ENCODE peak calls at places on chromosomes 13 and 19, in ten cellular contexts. B, G, O, D, M, N, J, L, Q and U are unnamed samples.

GRCh38 chr19:17762505-17763229 is 11.4 kb downstream of the FCHO1 start:
- DNase-seq in B (no peak), G (peak), O (no peak), D (peak), M (peak), N (peak), J (no peak), L (peak), Q (no peak), U (no peak)

GRCh38 chr13:29472317-29472961 is 123.0 kb downstream of the SLC7A1 start:
- DNase-seq in B (no peak), G (peak), O (no peak), D (peak), M (peak), N (peak), J (no peak), L (peak), Q (no peak), U (no peak)

GRCh38 chr13:44842158-44842557 is 147.1 kb downstream of the NUFIP1 start:
- DNase-seq in B (no peak), G (no peak), O (no peak), D (peak), M (no peak), N (peak), J (no peak), L (peak), Q (no peak), U (no peak)

GRCh38 chr13:95481051-95481775 is 71.3 kb upstream of the CLDN10 start:
- DNase-seq in B (no peak), G (no peak), O (no peak), D (no peak), M (no peak), N (peak), J (no peak), L (peak), Q (no peak), U (no peak)

GRCh38 chr19:15562861-15563260 is 52.2 kb upstream of the CYP4F8 start:
- DNase-seq in B (no peak), G (no peak), O (no peak), D (no peak), M (no peak), N (peak), J (no peak), L (peak), Q (peak), U (no peak)

GRCh38 chr13:90884066-90884465 is 463.4 kb upstream of the MIR17HG start:
- DNase-seq in B (no peak), G (no peak), O (no peak), D (no peak), M (no peak), N (no peak), J (no peak), L (no peak), Q (no peak), U (no peak)

GRCh38 chr19:40576181-40576584 is 490 bp upstream of the SHKBP1 start:
- DNase-seq in B (no peak), G (no peak), O (no peak), D (no peak), M (no peak), N (no peak), J (no peak), L (no peak), Q (no peak), U (no peak)

GRCh38 chr13:28680541-28680940 is 21.6 kb downstream of the POMP start:
- DNase-seq in B (no peak), G (no peak), O (no peak), D (no peak), M (no peak), N (no peak), J (no peak), L (no peak), Q (no peak), U (no peak)

GRCh38 chr19:19447536-19448237 is 42.2 kb downstream of the GATAD2A start:
- DNase-seq in B (no peak), G (no peak), O (no peak), D (no peak), M (no peak), N (peak), J (no peak), L (no peak), Q (no peak), U (no peak)

GRCh38 chr13:104740616-104741222 is 1674.5 kb upstream of the SLC10A2 start:
- DNase-seq in B (no peak), G (no peak), O (no peak), D (no peak), M (no peak), N (no peak), J (peak), L (no peak), Q (no peak), U (no peak)

GRCh38 chr19:18519962-18520847 is 1.7 kb downstream of the ELL start:
- DNase-seq in B (no peak), G (peak), O (peak), D (peak), M (peak), N (peak), J (peak), L (peak), Q (peak), U (peak)

GRCh38 chr19:3397266-3398022 is 31.1 kb downstream of the NFIC start:
- DNase-seq in B (peak), G (peak), O (no peak), D (no peak), M (no peak), N (peak), J (no peak), L (no peak), Q (peak), U (peak)

GRCh38 chr19:4909172-4909896 is at the start of gene UHRF1:
- DNase-seq in B (no peak), G (peak), O (no peak), D (no peak), M (no peak), N (peak), J (no peak), L (peak), Q (no peak), U (no peak)

GRCh38 chr13:31119966-31120733 is 41.6 kb downstream of the HSPH1 start:
- DNase-seq in B (no peak), G (no peak), O (peak), D (no peak), M (no peak), N (no peak), J (no peak), L (no peak), Q (no peak), U (no peak)

GRCh38 chr13:103876571-103876970 is 810.4 kb upstream of the SLC10A2 start:
- DNase-seq in B (no peak), G (no peak), O (no peak), D (peak), M (no peak), N (peak), J (no peak), L (no peak), Q (no peak), U (no peak)

GRCh38 chr19:30717381-30717780 is 345.2 kb downstream of the ZNF536 start:
- DNase-seq in B (no peak), G (no peak), O (no peak), D (no peak), M (no peak), N (no peak), J (no peak), L (no peak), Q (no peak), U (no peak)

GRCh38 chr19:12841094-12841493 is 2.8 kb downstream of the MAST1 start:
- DNase-seq in B (peak), G (no peak), O (no peak), D (no peak), M (no peak), N (peak), J (no peak), L (no peak), Q (no peak), U (no peak)

GRCh38 chr19:41537789-41538188 is 38.2 kb upstream of the CEACAM21 start:
- DNase-seq in B (no peak), G (no peak), O (no peak), D (no peak), M (no peak), N (peak), J (no peak), L (peak), Q (no peak), U (no peak)

GRCh38 chr13:27020415-27020814 is 151.2 kb downstream of the USP12 start:
- DNase-seq in B (no peak), G (no peak), O (no peak), D (no peak), M (no peak), N (no peak), J (no peak), L (no peak), Q (no peak), U (no peak)

GRCh38 chr19:47104678-47105077 is 8.9 kb downstream of the ZC3H4 start:
- DNase-seq in B (no peak), G (no peak), O (no peak), D (no peak), M (no peak), N (no peak), J (no peak), L (no peak), Q (no peak), U (no peak)

GRCh38 chr19:47107953-47108746 is 5.4 kb downstream of the ZC3H4 start:
- DNase-seq in B (no peak), G (no peak), O (no peak), D (peak), M (no peak), N (peak), J (no peak), L (peak), Q (no peak), U (no peak)

GRCh38 chr19:47107201-47107952 is 6.2 kb downstream of the ZC3H4 start:
- DNase-seq in B (no peak), G (no peak), O (no peak), D (peak), M (no peak), N (peak), J (no peak), L (peak), Q (no peak), U (no peak)

GRCh38 chr19:47106819-47107200 is 6.8 kb downstream of the ZC3H4 start:
- DNase-seq in B (no peak), G (no peak), O (no peak), D (peak), M (no peak), N (peak), J (no peak), L (no peak), Q (no peak), U (no peak)

GRCh38 chr19:47105874-47106273 is 7.7 kb downstream of the ZC3H4 start:
- DNase-seq in B (no peak), G (no peak), O (no peak), D (no peak), M (no peak), N (no peak), J (no peak), L (no peak), Q (no peak), U (no peak)
- H3K27ac ChIP-seq in B (no peak), G (peak), O (peak), D (no peak), M (peak), N (peak), J (peak), L (no peak), Q (peak), U (peak)

GRCh38 chr19:38843175-38843758 is 6.5 kb downstream of the HNRNPL start:
- DNase-seq in B (no peak), G (no peak), O (no peak), D (no peak), M (peak), N (no peak), J (no peak), L (no peak), Q (no peak), U (no peak)
- H3K27ac ChIP-seq in B (no peak), G (peak), O (no peak), D (no peak), M (no peak), N (no peak), J (no peak), L (no peak), Q (peak), U (no peak)

GRCh38 chr19:1871140-1871597 is 7.8 kb upstream of the KLF16 start:
- DNase-seq in B (no peak), G (no peak), O (no peak), D (no peak), M (no peak), N (no peak), J (no peak), L (no peak), Q (no peak), U (no peak)
- H3K27ac ChIP-seq in B (no peak), G (no peak), O (no peak), D (no peak), M (no peak), N (no peak), J (no peak), L (no peak), Q (no peak), U (peak)

GRCh38 chr13:113202912-113203311 is 5.6 kb downstream of the PCID2 start:
- DNase-seq in B (no peak), G (no peak), O (no peak), D (no peak), M (no peak), N (peak), J (no peak), L (no peak), Q (no peak), U (no peak)

GRCh38 chr13:113192902-113193301 is 15.6 kb downstream of the PCID2 start:
- DNase-seq in B (no peak), G (no peak), O (no peak), D (peak), M (no peak), N (peak), J (no peak), L (peak), Q (no peak), U (no peak)

GRCh38 chr13:113192279-113192678 is 16.2 kb downstream of the PCID2 start:
- DNase-seq in B (no peak), G (no peak), O (no peak), D (no peak), M (no peak), N (no peak), J (no peak), L (no peak), Q (no peak), U (no peak)

GRCh38 chr13:113195360-113195759 is 13.1 kb downstream of the PCID2 start:
- DNase-seq in B (no peak), G (no peak), O (no peak), D (no peak), M (no peak), N (no peak), J (no peak), L (no peak), Q (no peak), U (no peak)

DNA sequence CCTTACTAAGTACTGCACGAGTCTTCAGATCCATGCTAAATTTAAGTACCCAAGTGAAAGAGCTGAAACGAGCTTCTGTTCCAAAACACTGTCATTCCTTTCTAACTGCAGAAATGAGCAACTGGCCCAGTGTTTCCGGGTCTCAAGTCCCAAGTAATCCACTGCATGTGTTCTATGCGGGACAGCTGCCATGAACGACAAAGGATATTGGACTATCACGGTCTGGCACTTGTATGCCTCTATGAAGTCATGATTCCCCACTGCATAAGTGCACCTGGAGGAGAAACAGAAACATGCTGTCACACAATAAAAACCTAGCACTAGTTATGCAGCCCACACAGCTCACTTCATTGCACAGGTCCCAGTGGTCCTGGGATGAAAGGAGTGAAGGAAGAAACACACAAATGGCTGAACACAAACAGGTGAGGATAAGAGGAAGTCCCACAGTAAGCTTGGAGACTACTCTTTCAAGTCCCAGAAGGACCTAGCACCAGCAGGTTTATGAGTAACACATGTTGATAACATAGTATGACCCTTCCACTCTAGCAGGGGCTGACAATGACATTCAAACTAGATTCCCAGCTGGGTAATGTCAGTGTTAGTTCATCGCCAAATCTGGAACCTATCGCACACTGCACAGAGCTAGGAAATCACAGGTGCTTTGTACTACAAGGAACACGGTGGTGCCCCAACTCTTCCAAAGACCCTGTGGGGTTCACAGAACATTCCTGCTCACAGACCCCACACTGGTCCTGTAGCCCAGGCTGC is 11.3 kb downstream of the PCID2 start:
- DNase-seq in B (no peak), G (no peak), O (no peak), D (no peak), M (no peak), N (no peak), J (no peak), L (no peak), Q (no peak), U (no peak)
- H3K27ac ChIP-seq in B (no peak), G (no peak), O (no peak), D (no peak), M (no peak), N (no peak), J (no peak), L (no peak), Q (no peak), U (peak)

DNA sequence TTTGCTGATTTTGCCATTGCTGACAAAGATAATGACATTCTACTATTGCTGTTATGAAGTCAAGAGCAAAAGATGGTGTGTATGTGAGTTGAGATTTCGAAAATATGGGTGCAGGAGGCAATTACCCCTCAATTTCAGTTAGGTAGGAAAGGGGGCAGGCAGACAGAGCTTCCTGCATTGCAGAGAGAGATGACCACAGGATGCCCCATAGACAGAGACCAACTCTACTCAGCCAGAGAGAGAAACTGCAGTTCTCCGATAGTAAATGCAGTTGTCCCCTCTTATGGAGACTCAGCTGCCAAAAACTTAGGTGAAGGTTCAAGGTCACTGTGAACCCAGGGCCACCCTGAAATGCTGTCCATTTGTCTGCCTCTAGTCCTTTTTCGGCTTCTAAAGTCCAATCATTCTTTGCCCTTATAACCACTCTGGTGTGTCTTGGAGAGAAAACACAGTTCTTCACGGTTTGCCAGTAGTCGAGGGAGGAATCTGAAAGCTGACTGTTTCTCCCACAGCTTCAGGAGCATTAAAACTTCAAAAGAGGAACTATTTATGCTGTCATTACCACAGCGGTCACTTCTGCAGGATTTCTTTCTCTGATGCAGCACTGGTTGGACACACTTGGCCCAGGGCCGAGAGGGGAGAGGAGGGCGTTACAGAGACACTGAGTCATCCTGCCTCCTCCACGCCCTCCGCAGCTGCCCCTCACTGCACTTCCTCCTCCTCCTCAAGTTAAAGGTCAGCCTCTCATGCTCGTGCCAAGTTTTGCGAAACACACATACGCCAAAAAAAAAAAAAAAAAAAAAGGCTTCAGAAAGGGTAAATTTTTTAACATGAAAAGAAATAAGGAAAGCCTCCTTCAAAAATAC is 264.3 kb downstream of the FOXO1 start:
- DNase-seq in B (peak), G (peak), O (peak), D (peak), M (peak), N (peak), J (peak), L (peak), Q (peak), U (peak)
- H3K27ac ChIP-seq in B (peak), G (peak), O (peak), D (peak), M (no peak), N (peak), J (peak), L (peak), Q (peak), U (peak)